ENCODE peak calls at places on chromosomes 16 and 17, in nine cellular contexts. L, C, E, D, N, P, V, X and T are unnamed samples. For H3K9me3, the result is how much of the 10 kb centered on the place peaks cover.

GRCh38 chr17:3744032-3744431 is 20.3 kb downstream of the HASPIN start:
- DNase-seq in L (no peak), C (no peak), E (no peak), D (no peak), N (peak), P (peak), V (no peak), X (no peak), T (no peak)

GRCh38 chr17:57677301-57677700 is 67.8 kb downstream of the CCDC182 start:
- DNase-seq in L (peak), C (no peak), E (no peak), D (no peak), N (no peak), P (no peak), V (no peak), X (no peak), T (no peak)

GRCh38 chr16:69513180-69513966 is 52.4 kb upstream of the NFAT5 start:
- DNase-seq in L (no peak), C (no peak), E (no peak), D (no peak), N (no peak), P (peak), V (no peak), X (no peak), T (no peak)

GRCh38 chr17:75558666-75559530 is 28.7 kb upstream of the MYO15B start:
- DNase-seq in L (no peak), C (peak), E (no peak), D (no peak), N (no peak), P (no peak), V (no peak), X (no peak), T (no peak)

GRCh38 chr17:38751803-38752118 is 780 bp upstream of the PSMB3 start:
- DNase-seq in L (peak), C (peak), E (peak), D (peak), N (peak), P (peak), V (peak), X (peak), T (peak)

GRCh38 chr17:32763855-32764439 is 113.0 kb downstream of the MYO1D start:
- DNase-seq in L (no peak), C (no peak), E (no peak), D (no peak), N (no peak), P (no peak), V (no peak), X (no peak), T (no peak)

GRCh38 chr17:64504769-64505319 is 1.2 kb downstream of the DDX5 start:
- DNase-seq in L (no peak), C (peak), E (no peak), D (no peak), N (peak), P (peak), V (no peak), X (no peak), T (no peak)

GRCh38 chr17:71412803-71413202 is 708.0 kb upstream of the SOX9 start:
- DNase-seq in L (no peak), C (no peak), E (no peak), D (no peak), N (peak), P (peak), V (no peak), X (no peak), T (no peak)

GRCh38 chr17:2975469-2975958 is 87.9 kb downstream of the OR1D5 start:
- DNase-seq in L (no peak), C (peak), E (no peak), D (peak), N (no peak), P (peak), V (no peak), X (no peak), T (no peak)

GRCh38 chr16:58366247-58367031 is 25.8 kb upstream of the GINS3 start:
- DNase-seq in L (no peak), C (no peak), E (no peak), D (no peak), N (peak), P (peak), V (no peak), X (no peak), T (no peak)

GRCh38 chr16:5633845-5634440 is 536.3 kb upstream of the EEF2KMT start:
- DNase-seq in L (no peak), C (no peak), E (no peak), D (no peak), N (peak), P (peak), V (no peak), X (no peak), T (no peak)

GRCh38 chr16:58348986-58349385 is 43.3 kb upstream of the GINS3 start:
- DNase-seq in L (no peak), C (no peak), E (no peak), D (no peak), N (no peak), P (no peak), V (no peak), X (no peak), T (no peak)

GRCh38 chr17:80862341-80862969 is 129.2 kb upstream of the CHMP6 start:
- DNase-seq in L (no peak), C (no peak), E (no peak), D (no peak), N (no peak), P (no peak), V (no peak), X (no peak), T (peak)

GRCh38 chr17:40884708-40885512 is at the start of gene KRT20:
- DNase-seq in L (no peak), C (no peak), E (no peak), D (no peak), N (no peak), P (peak), V (no peak), X (no peak), T (no peak)

GRCh38 chr16:83623091-83623730 is 184.6 kb upstream of the HSBP1 start:
- DNase-seq in L (no peak), C (no peak), E (no peak), D (no peak), N (no peak), P (no peak), V (no peak), X (no peak), T (no peak)

GRCh38 chr16:34802396-34802795 is 1343.0 kb downstream of the TP53TG3F start:
- DNase-seq in L (no peak), C (no peak), E (no peak), D (no peak), N (no peak), P (no peak), V (no peak), X (no peak), T (no peak)

GRCh38 chr17:9419932-9420453 is 155.6 kb downstream of the STX8 start:
- DNase-seq in L (no peak), C (no peak), E (no peak), D (no peak), N (no peak), P (no peak), V (no peak), X (no peak), T (no peak)

GRCh38 chr16:2178321-2179106 is 17.9 kb downstream of the CASKIN1 start:
- DNase-seq in L (no peak), C (no peak), E (peak), D (no peak), N (peak), P (no peak), V (no peak), X (no peak), T (no peak)

GRCh38 chr16:54284931-54285413 is 1.6 kb downstream of the IRX3 start:
- DNase-seq in L (peak), C (no peak), E (no peak), D (no peak), N (peak), P (no peak), V (no peak), X (no peak), T (no peak)

GRCh38 chr17:68709995-68710780 is 109.0 kb upstream of the FAM20A start:
- DNase-seq in L (no peak), C (no peak), E (no peak), D (no peak), N (no peak), P (no peak), V (no peak), X (no peak), T (no peak)

GRCh38 chr17:68711858-68712257 is 110.7 kb upstream of the FAM20A start:
- DNase-seq in L (no peak), C (no peak), E (no peak), D (no peak), N (no peak), P (peak), V (no peak), X (no peak), T (no peak)

GRCh38 chr17:68707032-68707431 is 105.9 kb upstream of the FAM20A start:
- DNase-seq in L (no peak), C (no peak), E (no peak), D (no peak), N (no peak), P (peak), V (no peak), X (no peak), T (no peak)

GRCh38 chr17:68709461-68709860 is 108.3 kb upstream of the FAM20A start:
- DNase-seq in L (no peak), C (no peak), E (no peak), D (no peak), N (no peak), P (no peak), V (no peak), X (no peak), T (no peak)

GRCh38 chr17:68710976-68711375 is 109.8 kb upstream of the FAM20A start:
- DNase-seq in L (no peak), C (no peak), E (no peak), D (no peak), N (no peak), P (no peak), V (no peak), X (no peak), T (no peak)
- H3K27ac ChIP-seq in L (peak), C (no peak), E (no peak), D (no peak), N (no peak), P (no peak), V (no peak), X (no peak), T (no peak)

GRCh38 chr16:3321802-3322201 is 16.5 kb downstream of the ZNF75A start:
- DNase-seq in L (no peak), C (no peak), E (no peak), D (no peak), N (peak), P (no peak), V (no peak), X (no peak), T (no peak)
- H3K9me3 ChIP-seq in L (half or more), C (half or more), E (half or more), D (under half), N (half or more), P (under half), V (under half), X (half or more), T (under half)

GRCh38 chr17:5286846-5287245 is 4.8 kb downstream of the RABEP1 start:
- DNase-seq in L (no peak), C (no peak), E (no peak), D (no peak), N (no peak), P (no peak), V (no peak), X (no peak), T (no peak)

GRCh38 chr17:5281814-5282638 is at the start of gene RABEP1:
- DNase-seq in L (peak), C (peak), E (peak), D (peak), N (peak), P (peak), V (peak), X (peak), T (peak)

GRCh38 chr17:5282639-5283217 is 644 bp downstream of the RABEP1 start:
- DNase-seq in L (peak), C (peak), E (no peak), D (peak), N (peak), P (no peak), V (peak), X (peak), T (peak)

DNA sequence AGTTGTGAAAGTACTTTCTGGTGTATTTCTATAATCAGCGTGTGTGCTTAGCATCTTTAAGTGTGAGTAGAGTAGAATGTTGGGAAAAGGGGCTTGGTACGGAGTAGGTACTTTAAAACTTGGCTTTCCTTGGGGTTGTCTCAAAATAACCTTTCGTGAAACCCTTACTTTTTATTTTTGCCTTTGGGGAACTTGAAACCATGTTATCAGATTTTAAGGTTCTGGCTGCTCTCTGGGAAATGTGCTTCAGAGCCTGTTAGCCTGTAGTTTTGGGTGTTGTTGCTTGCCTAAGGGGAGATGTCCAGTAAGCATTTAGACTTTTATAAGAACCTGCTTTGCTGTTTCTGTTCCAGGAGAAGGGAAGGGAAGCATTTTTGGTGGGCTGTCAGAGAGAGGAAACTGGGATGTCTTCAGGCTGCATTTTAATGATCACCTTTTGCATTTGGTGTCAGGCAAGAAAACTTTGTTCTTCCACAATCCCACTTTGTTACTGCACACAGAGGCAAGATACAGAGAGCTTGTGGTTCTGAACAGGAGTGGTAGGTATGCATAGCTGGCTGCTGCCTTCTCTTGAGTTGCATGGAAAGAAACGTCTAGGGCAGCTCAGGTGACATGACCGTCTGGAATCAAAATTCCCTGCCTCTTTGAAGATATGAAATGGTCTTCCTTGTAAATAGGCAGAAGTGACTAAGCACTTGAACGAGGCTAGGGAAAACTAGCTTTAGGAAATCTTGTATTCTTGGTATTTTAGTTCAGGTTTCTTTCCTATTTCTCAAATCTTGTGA is 1.6 kb downstream of the RABEP1 start:
- DNase-seq in L (no peak), C (no peak), E (no peak), D (no peak), N (no peak), P (peak), V (no peak), X (no peak), T (no peak)
- H3K27ac ChIP-seq in L (no peak), C (no peak), E (peak), D (no peak), N (no peak), P (no peak), V (no peak), X (peak), T (no peak)

DNA sequence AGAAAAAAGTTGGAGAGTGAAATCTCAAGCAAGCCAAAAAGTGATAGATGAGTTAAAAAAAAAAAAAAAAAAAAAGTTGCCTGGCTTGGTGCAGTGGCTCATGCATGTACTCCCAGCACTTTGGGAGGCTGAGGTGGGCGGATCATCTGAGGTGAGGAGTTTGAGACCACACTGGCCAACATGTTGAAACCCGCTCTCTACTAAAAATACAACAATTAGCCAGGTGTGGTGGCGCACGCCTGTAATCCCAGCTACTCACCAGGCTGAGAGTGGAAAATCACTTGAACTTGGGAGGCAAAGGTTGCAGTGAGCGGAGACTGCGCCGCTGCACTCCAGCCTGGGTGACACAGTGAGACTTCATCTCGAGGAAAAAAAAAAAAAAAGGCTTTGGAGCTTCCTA is 668.8 kb downstream of the WWOX start:
- DNase-seq in L (no peak), C (no peak), E (no peak), D (no peak), N (no peak), P (no peak), V (no peak), X (no peak), T (no peak)
- H3K9me3 ChIP-seq in L (under half), C (under half), E (under half), D (under half), N (under half), P (under half), V (under half), X (under half), T (under half)

DNA sequence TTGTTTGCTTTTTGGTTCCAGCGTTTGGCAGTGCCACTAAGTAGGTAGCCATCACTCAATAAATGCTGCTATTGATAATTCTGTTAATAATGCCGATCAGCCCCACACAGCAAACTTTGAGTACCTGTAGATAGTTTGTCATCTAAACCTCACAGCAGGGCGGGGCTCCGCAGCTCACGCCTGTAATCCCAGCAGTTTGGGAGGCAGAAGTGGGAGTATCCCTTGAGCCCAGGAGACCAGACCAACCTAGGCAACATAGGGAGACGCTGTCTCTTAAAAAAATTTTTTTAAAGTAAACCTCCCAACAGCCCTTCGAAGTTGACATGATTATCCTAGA is 1.6 kb downstream of the BFAR start:
- DNase-seq in L (no peak), C (no peak), E (no peak), D (no peak), N (no peak), P (no peak), V (no peak), X (no peak), T (no peak)
- H3K27ac ChIP-seq in L (no peak), C (peak), E (no peak), D (no peak), N (no peak), P (no peak), V (no peak), X (peak), T (no peak)

GRCh38 chr17:27065588-27065987 is 228.3 kb upstream of the WSB1 start:
- DNase-seq in L (no peak), C (no peak), E (no peak), D (no peak), N (no peak), P (no peak), V (no peak), X (no peak), T (no peak)

GRCh38 chr17:27070836-27071235 is 223.1 kb upstream of the WSB1 start:
- DNase-seq in L (no peak), C (no peak), E (no peak), D (no peak), N (no peak), P (no peak), V (no peak), X (no peak), T (no peak)

GRCh38 chr17:27069842-27070508 is 223.9 kb upstream of the WSB1 start:
- DNase-seq in L (no peak), C (no peak), E (no peak), D (no peak), N (no peak), P (no peak), V (no peak), X (no peak), T (no peak)

DNA sequence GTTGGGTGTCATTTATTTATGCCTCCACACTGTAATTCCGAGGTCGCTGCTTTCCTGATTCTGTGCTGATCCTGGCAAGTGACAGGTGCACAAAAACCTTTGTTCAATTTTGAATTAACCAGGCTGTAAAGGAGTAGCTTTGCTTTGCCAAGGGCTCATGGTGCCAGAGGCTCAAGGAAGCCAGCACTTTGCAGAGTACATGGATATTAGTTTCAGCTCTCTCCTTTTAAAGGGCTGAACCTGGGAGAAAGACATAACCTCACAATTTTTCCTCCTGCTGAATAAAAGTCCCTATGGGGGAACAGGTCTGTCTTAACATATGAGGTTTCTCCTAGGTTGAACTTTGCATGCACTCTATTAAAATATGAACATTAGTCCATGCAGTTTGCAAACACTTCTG is 227.6 kb upstream of the WSB1 start:
- DNase-seq in L (no peak), C (no peak), E (no peak), D (no peak), N (no peak), P (no peak), V (no peak), X (no peak), T (no peak)
- H3K9me3 ChIP-seq in L (under half), C (under half), E (under half), D (under half), N (under half), P (under half), V (under half), X (under half), T (under half)

DNA sequence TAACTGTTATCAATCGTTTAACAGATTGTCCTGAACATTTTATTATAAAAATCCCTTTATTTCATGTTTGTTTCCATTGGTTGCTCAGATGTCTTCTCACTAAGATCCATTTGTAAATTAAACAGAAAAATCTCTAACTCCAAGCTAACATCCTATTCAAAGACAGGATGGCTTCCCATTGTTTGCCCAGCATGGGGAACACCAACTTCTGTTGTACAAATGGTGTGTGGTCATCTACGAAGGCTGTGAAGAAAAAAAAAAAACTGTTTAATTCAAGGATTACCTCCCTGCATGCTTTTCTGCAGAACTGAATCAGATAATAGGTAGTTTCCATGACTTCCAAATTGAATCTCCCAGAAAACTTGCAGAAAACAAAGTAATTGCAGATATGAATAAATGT is 7.9 kb downstream of the SALL1 start:
- DNase-seq in L (no peak), C (no peak), E (no peak), D (no peak), N (no peak), P (no peak), V (no peak), X (no peak), T (no peak)
- H3K27ac ChIP-seq in L (no peak), C (no peak), E (no peak), D (no peak), N (no peak), P (no peak), V (no peak), X (no peak), T (no peak)

GRCh38 chr17:76801706-76802105 is 63.8 kb downstream of the MFSD11 start:
- DNase-seq in L (no peak), C (no peak), E (no peak), D (no peak), N (no peak), P (no peak), V (no peak), X (no peak), T (no peak)
- H3K9me3 ChIP-seq in L (under half), C (under half), E (under half), D (under half), N (under half), P (under half), V (under half), X (under half), T (under half)

DNA sequence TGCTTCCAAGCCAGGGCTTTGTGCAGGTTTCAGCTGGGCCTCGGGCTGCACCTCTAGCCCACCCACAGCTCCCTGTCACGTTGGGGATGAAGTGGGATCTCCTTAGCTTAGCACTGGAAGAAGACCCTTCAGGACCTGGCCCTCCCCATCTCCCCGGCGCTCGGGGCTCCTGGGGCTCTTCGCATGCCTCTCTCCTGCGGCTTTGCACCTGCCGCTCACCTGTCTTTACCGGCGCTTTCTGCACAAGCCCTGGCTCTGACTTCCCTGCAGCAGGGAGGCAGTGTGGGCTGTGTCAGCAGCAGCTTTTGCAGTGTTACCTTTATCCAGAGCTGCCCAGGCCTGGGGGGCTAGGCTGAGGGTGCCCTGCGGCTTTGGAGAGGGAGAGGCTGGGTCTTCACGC is 52.3 kb downstream of the NT5M start:
- DNase-seq in L (no peak), C (no peak), E (no peak), D (no peak), N (no peak), P (no peak), V (no peak), X (no peak), T (peak)
- H3K27ac ChIP-seq in L (no peak), C (no peak), E (no peak), D (no peak), N (no peak), P (no peak), V (no peak), X (no peak), T (no peak)